ENCODE peak calls at places on chromosome 7, in nine cellular contexts. E, T, L, F, V, Z, P, X and H are unnamed samples.

GRCh38 chr7:920351-921070 is 34.0 kb downstream of the ADAP1 start:
- DNase-seq in E (no peak), F (no peak), P (no peak), L (no peak), X (no peak), V (no peak), T (no peak), Z (peak), H (no peak)

GRCh38 chr7:685540-685939 is 41.0 kb upstream of the DNAAF5 start:
- DNase-seq in F (no peak), Z (no peak), V (no peak), X (no peak), P (no peak), E (no peak), L (no peak), T (no peak), H (no peak)

GRCh38 chr7:141640239-141640840 is 61.6 kb downstream of the DENND11 start:
- DNase-seq in P (no peak), T (no peak), L (no peak), Z (no peak), F (no peak), X (no peak), E (no peak), V (no peak), H (no peak)

GRCh38 chr7:17447728-17448478 is 149.5 kb downstream of the AHR start:
- DNase-seq in P (no peak), Z (no peak), E (no peak), V (no peak), X (no peak), F (no peak), T (no peak), L (no peak), H (no peak)

GRCh38 chr7:84647797-84648762 is 453.5 kb upstream of the SEMA3A start:
- DNase-seq in L (no peak), E (peak), T (no peak), F (peak), V (no peak), Z (no peak), X (no peak), P (no peak), H (no peak)

GRCh38 chr7:155349601-155350331 is 52.1 kb downstream of the INSIG1 start:
- DNase-seq in V (no peak), Z (no peak), F (no peak), P (no peak), E (no peak), X (no peak), L (no peak), T (no peak), H (no peak)

GRCh38 chr7:51154201-51154600 is 162.4 kb downstream of the COBL start:
- DNase-seq in Z (no peak), L (no peak), X (no peak), V (peak), F (no peak), E (no peak), T (no peak), P (no peak), H (no peak)

GRCh38 chr7:76022026-76022780 is 25.6 kb downstream of the STYXL1 start:
- DNase-seq in P (no peak), Z (no peak), V (no peak), T (no peak), X (no peak), F (no peak), E (no peak), L (no peak), H (no peak)

GRCh38 chr7:30173058-30173897 is 38.5 kb downstream of the MTURN start:
- DNase-seq in X (no peak), L (no peak), Z (no peak), T (peak), E (peak), P (peak), F (peak), V (peak), H (no peak)

GRCh38 chr7:157017639-157018327 is 7.3 kb upstream of the MNX1 start:
- DNase-seq in E (no peak), Z (no peak), F (no peak), L (peak), X (no peak), T (no peak), V (no peak), P (no peak), H (no peak)

GRCh38 chr7:4774804-4775280 is 581 bp upstream of the AP5Z1 start:
- DNase-seq in L (no peak), F (peak), Z (no peak), P (peak), E (peak), V (no peak), X (no peak), T (no peak), H (no peak)